ENCODE peak calls at places on chromosomes 12 and 14, in nine cellular contexts. One of them, this sample, is unnamed.
A peak's percentile ranks its signal among the peaks of the same experiment; 100 is the strongest.

GRCh38 chr12:7374423-7375144 is 69.4 kb downstream of the CD163L1 start:
- DNase-seq in uterus: no peak
- DNase-seq in sigmoid colon: peak; percentile 61
- DNase-seq in lower lobe of right lung: peak; percentile 61
- DNase-seq in testis: peak; percentile 19
- DNase-seq in lung: no peak
- DNase-seq in fibroblast of lung: peak; percentile 14
- DNase-seq in thoracic aorta: no peak
- DNase-seq in transverse colon: peak; percentile 42
- DNase-seq in this sample: no peak

GRCh38 chr12:51160814-51161459 is 12.0 kb downstream of the TFCP2 start:
- DNase-seq in uterus: no peak
- DNase-seq in sigmoid colon: no peak
- DNase-seq in lower lobe of right lung: no peak
- DNase-seq in testis: no peak
- DNase-seq in lung: no peak
- DNase-seq in fibroblast of lung: peak; percentile 21
- DNase-seq in thoracic aorta: no peak
- DNase-seq in transverse colon: no peak
- DNase-seq in this sample: no peak

GRCh38 chr12:53197011-53197640 is 9.9 kb downstream of the ITGB7 start:
- DNase-seq in uterus: no peak
- DNase-seq in sigmoid colon: peak; percentile 60
- DNase-seq in lower lobe of right lung: no peak
- DNase-seq in testis: no peak
- DNase-seq in lung: no peak
- DNase-seq in fibroblast of lung: no peak
- DNase-seq in thoracic aorta: no peak
- DNase-seq in transverse colon: no peak
- DNase-seq in this sample: no peak

GRCh38 chr12:57367121-57367520 is 63.7 kb downstream of the R3HDM2 start:
- DNase-seq in uterus: no peak
- DNase-seq in sigmoid colon: no peak
- DNase-seq in lower lobe of right lung: no peak
- DNase-seq in testis: no peak
- DNase-seq in lung: no peak
- DNase-seq in fibroblast of lung: no peak
- DNase-seq in thoracic aorta: no peak
- DNase-seq in transverse colon: no peak
- DNase-seq in this sample: no peak

GRCh38 chr12:109377139-109377685 is 29.5 kb downstream of the MYO1H start:
- DNase-seq in uterus: no peak
- DNase-seq in sigmoid colon: no peak
- DNase-seq in lower lobe of right lung: no peak
- DNase-seq in testis: no peak
- DNase-seq in lung: no peak
- DNase-seq in fibroblast of lung: no peak
- DNase-seq in thoracic aorta: no peak
- DNase-seq in transverse colon: no peak
- DNase-seq in this sample: no peak

GRCh38 chr12:121465921-121466799 is 66.2 kb downstream of the RNF34 start:
- DNase-seq in uterus: no peak
- DNase-seq in sigmoid colon: no peak
- DNase-seq in lower lobe of right lung: no peak
- DNase-seq in testis: no peak
- DNase-seq in lung: no peak
- DNase-seq in fibroblast of lung: no peak
- DNase-seq in thoracic aorta: no peak
- DNase-seq in transverse colon: peak; percentile 46
- DNase-seq in this sample: peak; percentile 33

GRCh38 chr12:122006186-122006926 is 15.3 kb upstream of the BCL7A start:
- DNase-seq in uterus: no peak
- DNase-seq in sigmoid colon: no peak
- DNase-seq in lower lobe of right lung: peak; percentile 37
- DNase-seq in testis: no peak
- DNase-seq in lung: no peak
- DNase-seq in fibroblast of lung: no peak
- DNase-seq in thoracic aorta: no peak
- DNase-seq in transverse colon: no peak
- DNase-seq in this sample: peak; percentile 38

GRCh38 chr12:91057349-91057748 is 475 bp downstream of the KERA start:
- DNase-seq in uterus: no peak
- DNase-seq in sigmoid colon: no peak
- DNase-seq in lower lobe of right lung: no peak
- DNase-seq in testis: no peak
- DNase-seq in lung: no peak
- DNase-seq in fibroblast of lung: peak; percentile 19
- DNase-seq in thoracic aorta: no peak
- DNase-seq in transverse colon: no peak
- DNase-seq in this sample: no peak

GRCh38 chr14:104692939-104693315 is 3.5 kb downstream of the INF2 start:
- DNase-seq in uterus: no peak
- DNase-seq in sigmoid colon: no peak
- DNase-seq in lower lobe of right lung: no peak
- DNase-seq in testis: no peak
- DNase-seq in lung: no peak
- DNase-seq in fibroblast of lung: no peak
- DNase-seq in thoracic aorta: no peak
- DNase-seq in transverse colon: no peak
- DNase-seq in this sample: no peak

GRCh38 chr14:104694991-104695659 is 5.7 kb downstream of the INF2 start:
- DNase-seq in uterus: no peak
- DNase-seq in sigmoid colon: no peak
- DNase-seq in lower lobe of right lung: no peak
- DNase-seq in testis: no peak
- DNase-seq in lung: no peak
- DNase-seq in fibroblast of lung: no peak
- DNase-seq in thoracic aorta: no peak
- DNase-seq in transverse colon: peak; percentile 33
- DNase-seq in this sample: no peak

GRCh38 chr14:104694475-104694950 is 5.1 kb downstream of the INF2 start:
- DNase-seq in uterus: no peak
- DNase-seq in sigmoid colon: no peak
- DNase-seq in lower lobe of right lung: no peak
- DNase-seq in testis: peak; percentile 86
- DNase-seq in lung: no peak
- DNase-seq in fibroblast of lung: no peak
- DNase-seq in thoracic aorta: no peak
- DNase-seq in transverse colon: no peak
- DNase-seq in this sample: no peak

GRCh38 chr14:104692261-104692938 is 3.0 kb downstream of the INF2 start:
- DNase-seq in uterus: no peak
- DNase-seq in sigmoid colon: no peak
- DNase-seq in lower lobe of right lung: no peak
- DNase-seq in testis: no peak
- DNase-seq in lung: no peak
- DNase-seq in fibroblast of lung: no peak
- DNase-seq in thoracic aorta: no peak
- DNase-seq in transverse colon: no peak
- DNase-seq in this sample: no peak

DNA sequence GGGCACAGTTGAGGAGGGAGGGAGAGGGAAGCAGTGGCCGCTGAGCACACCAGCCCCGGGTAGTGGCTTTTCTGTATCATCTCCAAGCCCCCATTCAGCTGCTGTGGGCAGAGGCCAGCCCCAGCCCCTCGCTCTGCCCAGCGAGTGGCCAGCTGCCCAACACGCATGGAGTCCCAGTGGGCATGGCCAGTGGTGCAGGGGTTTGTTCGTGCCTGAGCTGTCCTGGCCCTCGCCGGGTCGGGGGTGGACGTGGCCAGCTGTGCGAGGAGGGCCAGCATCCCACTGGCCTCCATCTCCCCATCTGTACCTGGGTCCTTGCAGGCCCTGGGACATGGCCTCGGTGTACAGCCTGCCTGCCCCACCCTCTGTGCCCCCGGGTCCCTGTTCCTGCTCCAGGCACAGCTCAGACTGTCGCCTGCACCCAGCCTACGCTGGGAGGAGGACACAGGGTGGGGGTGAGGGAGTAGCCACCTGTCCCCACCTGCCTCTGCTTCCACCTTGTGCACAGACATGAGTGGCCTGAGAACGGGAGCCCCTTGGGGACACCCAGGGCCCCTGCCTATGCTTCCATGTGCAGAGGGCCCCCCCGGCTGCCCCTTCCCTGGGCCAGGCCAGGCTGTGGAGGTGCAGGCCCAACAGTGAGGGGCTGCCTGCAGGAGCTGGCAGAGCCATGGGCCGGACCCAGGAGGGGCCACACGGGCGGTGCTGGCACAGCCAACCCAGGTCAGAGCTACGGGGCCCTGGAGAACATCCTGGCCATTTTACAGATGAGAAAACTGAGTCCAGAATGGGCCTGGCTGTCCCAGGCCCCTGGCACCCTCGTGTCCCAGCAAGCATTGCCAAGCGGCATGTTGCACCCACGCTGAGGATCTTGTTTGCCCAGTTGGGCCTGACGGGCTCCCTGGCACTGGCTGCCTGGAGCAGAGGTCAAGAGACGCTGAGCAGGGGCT is 4.3 kb downstream of the INF2 start:
- DNase-seq in uterus: no peak
- DNase-seq in sigmoid colon: no peak
- DNase-seq in lower lobe of right lung: no peak
- DNase-seq in testis: no peak
- DNase-seq in lung: no peak
- DNase-seq in fibroblast of lung: no peak
- DNase-seq in thoracic aorta: no peak
- DNase-seq in transverse colon: no peak
- DNase-seq in this sample: no peak
- H3K27ac ChIP-seq in uterus: no peak overlapping the region
- H3K27ac ChIP-seq in sigmoid colon: peak overlapping the region; percentile 71
- H3K27ac ChIP-seq in lower lobe of right lung: no peak overlapping the region
- H3K27ac ChIP-seq in testis: no peak overlapping the region
- H3K27ac ChIP-seq in lung: peak overlapping the region; percentile 75
- H3K27ac ChIP-seq in fibroblast of lung: no peak overlapping the region
- H3K27ac ChIP-seq in thoracic aorta: peak overlapping the region; percentile 71
- H3K27ac ChIP-seq in transverse colon: peak overlapping the region; percentile 44
- H3K27ac ChIP-seq in this sample: peak overlapping the region; percentile 70

GRCh38 chr14:56005580-56006053 is 112.6 kb upstream of the PELI2 start:
- DNase-seq in uterus: no peak
- DNase-seq in sigmoid colon: no peak
- DNase-seq in lower lobe of right lung: no peak
- DNase-seq in testis: no peak
- DNase-seq in lung: no peak
- DNase-seq in fibroblast of lung: peak; percentile 55
- DNase-seq in thoracic aorta: no peak
- DNase-seq in transverse colon: no peak
- DNase-seq in this sample: no peak

GRCh38 chr14:56002876-56003625 is 115.2 kb upstream of the PELI2 start:
- DNase-seq in uterus: no peak
- DNase-seq in sigmoid colon: no peak
- DNase-seq in lower lobe of right lung: no peak
- DNase-seq in testis: no peak
- DNase-seq in lung: no peak
- DNase-seq in fibroblast of lung: no peak
- DNase-seq in thoracic aorta: no peak
- DNase-seq in transverse colon: no peak
- DNase-seq in this sample: peak; percentile 27

GRCh38 chr14:56002316-56002715 is 115.9 kb upstream of the PELI2 start:
- DNase-seq in uterus: no peak
- DNase-seq in sigmoid colon: no peak
- DNase-seq in lower lobe of right lung: no peak
- DNase-seq in testis: no peak
- DNase-seq in lung: no peak
- DNase-seq in fibroblast of lung: no peak
- DNase-seq in thoracic aorta: no peak
- DNase-seq in transverse colon: no peak
- DNase-seq in this sample: no peak

GRCh38 chr14:56004807-56005579 is 113.2 kb upstream of the PELI2 start:
- DNase-seq in uterus: peak; percentile 27
- DNase-seq in sigmoid colon: no peak
- DNase-seq in lower lobe of right lung: peak; percentile 52
- DNase-seq in testis: peak; percentile 58
- DNase-seq in lung: no peak
- DNase-seq in fibroblast of lung: peak; percentile 63
- DNase-seq in thoracic aorta: no peak
- DNase-seq in transverse colon: peak; percentile 69
- DNase-seq in this sample: peak; percentile 64

GRCh38 chr14:56004323-56004722 is 113.9 kb upstream of the PELI2 start:
- DNase-seq in uterus: no peak
- DNase-seq in sigmoid colon: no peak
- DNase-seq in lower lobe of right lung: no peak
- DNase-seq in testis: no peak
- DNase-seq in lung: no peak
- DNase-seq in fibroblast of lung: no peak
- DNase-seq in thoracic aorta: no peak
- DNase-seq in transverse colon: no peak
- DNase-seq in this sample: no peak
- H3K27me3 ChIP-seq in uterus: no peaks in the 10 kb centered on the region
- H3K27me3 ChIP-seq in sigmoid colon: no peaks in the 10 kb centered on the region
- H3K27me3 ChIP-seq in lower lobe of right lung: no peaks in the 10 kb centered on the region
- H3K27me3 ChIP-seq in testis: no peaks in the 10 kb centered on the region
- H3K27me3 ChIP-seq in lung: no peaks in the 10 kb centered on the region
- H3K27me3 ChIP-seq in fibroblast of lung: no peaks in the 10 kb centered on the region
- H3K27me3 ChIP-seq in thoracic aorta: no peaks in the 10 kb centered on the region
- H3K27me3 ChIP-seq in transverse colon: no peaks in the 10 kb centered on the region
- H3K27me3 ChIP-seq in this sample: peaks cover 18% of the 10 kb centered on the region

GRCh38 chr12:105470601-105471000 is 140.1 kb downstream of the C12orf75 start:
- DNase-seq in uterus: no peak
- DNase-seq in sigmoid colon: no peak
- DNase-seq in lower lobe of right lung: no peak
- DNase-seq in testis: no peak
- DNase-seq in lung: no peak
- DNase-seq in fibroblast of lung: no peak
- DNase-seq in thoracic aorta: no peak
- DNase-seq in transverse colon: no peak
- DNase-seq in this sample: no peak
- H3K4me3 ChIP-seq in uterus: no peak overlapping the region
- H3K4me3 ChIP-seq in sigmoid colon: no peak overlapping the region
- H3K4me3 ChIP-seq in lower lobe of right lung: no peak overlapping the region
- H3K4me3 ChIP-seq in testis: no peak overlapping the region
- H3K4me3 ChIP-seq in lung: no peak overlapping the region
- H3K4me3 ChIP-seq in fibroblast of lung: no peak overlapping the region
- H3K4me3 ChIP-seq in thoracic aorta: no peak overlapping the region
- H3K4me3 ChIP-seq in transverse colon: no peak overlapping the region
- H3K4me3 ChIP-seq in this sample: no peak overlapping the region

GRCh38 chr12:67650528-67651379 is 2.2 kb downstream of the DYRK2 start:
- DNase-seq in uterus: no peak
- DNase-seq in sigmoid colon: no peak
- DNase-seq in lower lobe of right lung: no peak
- DNase-seq in testis: no peak
- DNase-seq in lung: no peak
- DNase-seq in fibroblast of lung: no peak
- DNase-seq in thoracic aorta: no peak
- DNase-seq in transverse colon: peak; percentile 15
- DNase-seq in this sample: no peak

GRCh38 chr12:67648306-67649164 is at the start of gene DYRK2:
- DNase-seq in uterus: peak; percentile 79
- DNase-seq in sigmoid colon: peak; percentile 90
- DNase-seq in lower lobe of right lung: peak; percentile 86
- DNase-seq in testis: peak; percentile 90
- DNase-seq in lung: peak; percentile 67
- DNase-seq in fibroblast of lung: peak; percentile 72
- DNase-seq in thoracic aorta: peak; percentile 25
- DNase-seq in transverse colon: peak; percentile 85
- DNase-seq in this sample: peak; percentile 77

GRCh38 chr12:67649165-67650126 is 901 bp downstream of the DYRK2 start:
- DNase-seq in uterus: peak; percentile 37
- DNase-seq in sigmoid colon: peak; percentile 74
- DNase-seq in lower lobe of right lung: peak; percentile 64
- DNase-seq in testis: peak; percentile 35
- DNase-seq in lung: no peak
- DNase-seq in fibroblast of lung: no peak
- DNase-seq in thoracic aorta: no peak
- DNase-seq in transverse colon: peak; percentile 57
- DNase-seq in this sample: peak; percentile 41

GRCh38 chr12:67650127-67650495 is 1.6 kb downstream of the DYRK2 start:
- DNase-seq in uterus: peak; percentile 21
- DNase-seq in sigmoid colon: no peak
- DNase-seq in lower lobe of right lung: no peak
- DNase-seq in testis: peak; percentile 41
- DNase-seq in lung: no peak
- DNase-seq in fibroblast of lung: peak; percentile 18
- DNase-seq in thoracic aorta: no peak
- DNase-seq in transverse colon: no peak
- DNase-seq in this sample: no peak

GRCh38 chr12:67651380-67651695 is 2.8 kb downstream of the DYRK2 start:
- DNase-seq in uterus: no peak
- DNase-seq in sigmoid colon: no peak
- DNase-seq in lower lobe of right lung: no peak
- DNase-seq in testis: no peak
- DNase-seq in lung: no peak
- DNase-seq in fibroblast of lung: peak; percentile 70
- DNase-seq in thoracic aorta: no peak
- DNase-seq in transverse colon: peak; percentile 30
- DNase-seq in this sample: peak; percentile 51
- H3K27ac ChIP-seq in uterus: peak overlapping the region; percentile 97
- H3K27ac ChIP-seq in sigmoid colon: peak overlapping the region; percentile 98
- H3K27ac ChIP-seq in lower lobe of right lung: no peak overlapping the region
- H3K27ac ChIP-seq in testis: no peak overlapping the region
- H3K27ac ChIP-seq in lung: no peak overlapping the region
- H3K27ac ChIP-seq in fibroblast of lung: no peak overlapping the region
- H3K27ac ChIP-seq in thoracic aorta: no peak overlapping the region
- H3K27ac ChIP-seq in transverse colon: peak overlapping the region; percentile 100
- H3K27ac ChIP-seq in this sample: peak overlapping the region; percentile 90